ENCODE peak calls at places on chromosomes 16 and 17, in six cellular contexts. One of them, this sample, is unnamed.

GRCh38 chr17:19009970-19010369 is 5.4 kb upstream of the FAM83G start:
- DNase-seq in Panc1: no peak
- DNase-seq in GM12878: no peak
- DNase-seq in A549: no peak
- DNase-seq in GM23338: no peak
- DNase-seq in K562: no peak
- DNase-seq in this sample: no peak

GRCh38 chr17:37406635-37407455 is at the start of the genes ACACA and TADA2A:
- DNase-seq in K562: peak
- DNase-seq in GM12878: no peak
- DNase-seq in GM23338: peak
- DNase-seq in Panc1: no peak
- DNase-seq in A549: peak
- DNase-seq in this sample: peak

GRCh38 chr16:3101841-3102470 is 2.9 kb upstream of the ZSCAN10 start:
- DNase-seq in GM23338: peak
- DNase-seq in K562: no peak
- DNase-seq in A549: no peak
- DNase-seq in GM12878: no peak
- DNase-seq in Panc1: no peak
- DNase-seq in this sample: peak

GRCh38 chr17:17067277-17067676 is 25.0 kb downstream of the MPRIP start:
- DNase-seq in GM23338: no peak
- DNase-seq in Panc1: no peak
- DNase-seq in A549: no peak
- DNase-seq in K562: no peak
- DNase-seq in GM12878: no peak
- DNase-seq in this sample: no peak

GRCh38 chr17:40447148-40447644 is 3.9 kb downstream of the IGFBP4 start:
- DNase-seq in A549: no peak
- DNase-seq in GM12878: no peak
- DNase-seq in Panc1: no peak
- DNase-seq in K562: no peak
- DNase-seq in GM23338: no peak
- DNase-seq in this sample: no peak

GRCh38 chr17:64635647-64636305 is 26.3 kb downstream of the SMURF2 start:
- DNase-seq in GM12878: peak
- DNase-seq in Panc1: no peak
- DNase-seq in GM23338: no peak
- DNase-seq in A549: no peak
- DNase-seq in K562: no peak
- DNase-seq in this sample: no peak

GRCh38 chr16:35302859-35303258 is 1843.4 kb downstream of the TP53TG3F start:
- DNase-seq in GM12878: no peak
- DNase-seq in GM23338: no peak
- DNase-seq in Panc1: no peak
- DNase-seq in A549: no peak
- DNase-seq in K562: no peak
- DNase-seq in this sample: no peak

GRCh38 chr16:47035436-47035835 is 62.0 kb upstream of the DNAJA2 start:
- DNase-seq in A549: no peak
- DNase-seq in K562: no peak
- DNase-seq in GM23338: no peak
- DNase-seq in GM12878: no peak
- DNase-seq in Panc1: no peak
- DNase-seq in this sample: no peak

GRCh38 chr16:54473201-54473993 is 186.8 kb upstream of the IRX3 start:
- DNase-seq in GM23338: no peak
- DNase-seq in K562: no peak
- DNase-seq in Panc1: no peak
- DNase-seq in GM12878: no peak
- DNase-seq in A549: no peak
- DNase-seq in this sample: no peak

GRCh38 chr17:53462393-53462811 is 360.3 kb upstream of the KIF2B start:
- DNase-seq in A549: no peak
- DNase-seq in Panc1: no peak
- DNase-seq in GM23338: no peak
- DNase-seq in K562: no peak
- DNase-seq in GM12878: no peak
- DNase-seq in this sample: no peak

GRCh38 chr17:75487351-75488070 is 27.8 kb downstream of the CASKIN2 start:
- DNase-seq in Panc1: no peak
- DNase-seq in GM23338: no peak
- DNase-seq in K562: peak
- DNase-seq in A549: no peak
- DNase-seq in GM12878: no peak
- DNase-seq in this sample: peak

GRCh38 chr17:610285-610684 is 104.4 kb downstream of the VPS53 start:
- DNase-seq in GM12878: no peak
- DNase-seq in GM23338: no peak
- DNase-seq in K562: no peak
- DNase-seq in Panc1: no peak
- DNase-seq in A549: no peak
- DNase-seq in this sample: no peak

GRCh38 chr17:77441130-77441920 is 300.6 kb downstream of the SEC14L1 start:
- DNase-seq in Panc1: no peak
- DNase-seq in GM12878: peak
- DNase-seq in A549: no peak
- DNase-seq in K562: no peak
- DNase-seq in GM23338: no peak
- DNase-seq in this sample: peak

GRCh38 chr16:82232806-82233205 is 62.8 kb upstream of the MPHOSPH6 start:
- DNase-seq in GM23338: no peak
- DNase-seq in A549: no peak
- DNase-seq in K562: no peak
- DNase-seq in GM12878: no peak
- DNase-seq in Panc1: no peak
- DNase-seq in this sample: no peak

GRCh38 chr16:14013571-14014283 is 57.4 kb upstream of the MRTFB start:
- DNase-seq in GM23338: peak
- DNase-seq in A549: peak
- DNase-seq in K562: no peak
- DNase-seq in GM12878: no peak
- DNase-seq in Panc1: peak
- DNase-seq in this sample: no peak

GRCh38 chr16:4511441-4512082 is 27.0 kb downstream of the CDIP1 start:
- DNase-seq in Panc1: no peak
- DNase-seq in A549: peak
- DNase-seq in GM12878: no peak
- DNase-seq in K562: peak
- DNase-seq in GM23338: peak
- DNase-seq in this sample: peak

GRCh38 chr16:11788914-11789313 is 8.1 kb downstream of the ZC3H7A start:
- DNase-seq in GM23338: no peak
- DNase-seq in GM12878: no peak
- DNase-seq in Panc1: no peak
- DNase-seq in A549: no peak
- DNase-seq in K562: no peak
- DNase-seq in this sample: no peak

GRCh38 chr16:74019608-74020007 is 277.0 kb upstream of the PSMD7 start:
- DNase-seq in Panc1: no peak
- DNase-seq in GM23338: peak
- DNase-seq in K562: no peak
- DNase-seq in A549: no peak
- DNase-seq in GM12878: no peak
- DNase-seq in this sample: no peak

GRCh38 chr17:8726951-8727555 is 17.6 kb downstream of the CCDC42 start:
- DNase-seq in K562: no peak
- DNase-seq in GM23338: no peak
- DNase-seq in Panc1: no peak
- DNase-seq in A549: no peak
- DNase-seq in GM12878: no peak
- DNase-seq in this sample: peak

GRCh38 chr17:28576758-28577465 is at the start of gene ALDOC:
- DNase-seq in GM12878: peak
- DNase-seq in K562: peak
- DNase-seq in Panc1: peak
- DNase-seq in A549: peak
- DNase-seq in GM23338: peak
- DNase-seq in this sample: peak

GRCh38 chr16:89360760-89361435 is 129.5 kb downstream of the ANKRD11 start:
- DNase-seq in K562: no peak
- DNase-seq in A549: no peak
- DNase-seq in Panc1: no peak
- DNase-seq in GM23338: no peak
- DNase-seq in GM12878: peak
- DNase-seq in this sample: no peak

GRCh38 chr16:2953706-2954105 is 10.4 kb upstream of the KREMEN2 start:
- DNase-seq in K562: no peak
- DNase-seq in GM12878: no peak
- DNase-seq in GM23338: no peak
- DNase-seq in A549: no peak
- DNase-seq in Panc1: no peak
- DNase-seq in this sample: no peak

GRCh38 chr17:69943058-69943457 is 132.0 kb upstream of the KCNJ16 start:
- DNase-seq in GM12878: no peak
- DNase-seq in K562: no peak
- DNase-seq in A549: no peak
- DNase-seq in GM23338: no peak
- DNase-seq in Panc1: no peak
- DNase-seq in this sample: no peak

GRCh38 chr16:30605148-30605547 is 5.0 kb downstream of the ZNF689 start:
- DNase-seq in GM12878: no peak
- DNase-seq in K562: no peak
- DNase-seq in GM23338: no peak
- DNase-seq in A549: no peak
- DNase-seq in Panc1: no peak
- DNase-seq in this sample: peak

GRCh38 chr16:68079616-68080344 is 5.4 kb upstream of the NFATC3 start:
- DNase-seq in GM23338: no peak
- DNase-seq in Panc1: no peak
- DNase-seq in K562: peak
- DNase-seq in A549: no peak
- DNase-seq in GM12878: no peak
- DNase-seq in this sample: peak

DNA sequence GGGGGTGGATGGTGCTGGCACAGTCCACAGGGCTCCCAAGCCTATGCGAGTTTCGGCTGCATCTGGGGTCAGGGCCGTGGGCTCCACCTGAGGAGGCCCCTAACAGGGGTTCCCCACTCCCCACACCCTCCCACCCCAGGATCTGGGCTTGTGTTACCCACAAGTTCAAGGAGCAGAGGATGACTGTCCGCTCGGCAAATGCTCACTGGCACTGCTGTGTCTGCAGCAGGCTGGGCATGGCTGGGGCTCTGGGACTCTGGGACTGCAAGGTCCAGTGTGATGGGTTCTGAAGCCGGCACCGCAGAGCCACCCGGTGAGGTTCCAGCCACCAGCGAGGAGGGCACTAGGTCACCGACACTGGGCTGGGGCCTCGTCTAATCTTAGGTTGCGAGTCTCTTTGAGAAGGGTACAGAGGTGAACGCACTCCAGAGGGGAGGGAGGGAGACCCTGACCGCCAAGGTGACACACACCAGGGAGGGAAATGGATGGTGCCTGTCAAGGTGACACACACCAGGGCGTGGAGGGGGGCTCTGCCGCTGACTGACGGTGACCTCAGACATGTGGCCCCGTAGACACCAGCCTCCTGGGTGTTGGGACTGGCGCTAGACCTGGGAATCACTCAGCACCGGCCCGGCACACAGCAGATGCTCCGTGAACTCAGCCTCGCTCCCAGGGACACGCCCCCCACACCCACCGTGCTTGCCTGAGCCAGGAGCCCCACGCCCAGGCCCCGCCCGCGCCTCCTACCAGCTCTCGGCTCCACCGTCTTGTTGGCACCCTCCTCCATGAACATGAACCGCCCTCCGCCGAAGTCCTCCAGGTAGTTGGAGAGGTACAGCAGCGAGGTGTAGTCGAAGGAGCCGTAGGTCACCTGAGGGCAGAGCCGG is 20.5 kb upstream of the HEXD start:
- DNase-seq in GM23338: no peak
- DNase-seq in K562: no peak
- DNase-seq in A549: no peak
- DNase-seq in Panc1: no peak
- DNase-seq in GM12878: no peak
- DNase-seq in this sample: no peak
- TF ChIP-seq REST in GM23338: no peak
- TF ChIP-seq REST in K562: no peak
- TF ChIP-seq REST in A549: no peak
- TF ChIP-seq REST in Panc1: no peak
- TF ChIP-seq REST in GM12878: no peak
- TF ChIP-seq REST in this sample: no peak

GRCh38 chr17:2222301-2222700 is 81.3 kb downstream of the SMG6 start:
- DNase-seq in Panc1: no peak
- DNase-seq in K562: no peak
- DNase-seq in A549: no peak
- DNase-seq in GM23338: no peak
- DNase-seq in GM12878: no peak
- DNase-seq in this sample: no peak

GRCh38 chr17:2230877-2231276 is 72.7 kb downstream of the SMG6 start:
- DNase-seq in Panc1: no peak
- DNase-seq in K562: no peak
- DNase-seq in GM12878: no peak
- DNase-seq in GM23338: no peak
- DNase-seq in A549: no peak
- DNase-seq in this sample: no peak

GRCh38 chr17:2223617-2223927 is 80.0 kb downstream of the SMG6 start:
- DNase-seq in GM23338: no peak
- DNase-seq in K562: no peak
- DNase-seq in A549: no peak
- DNase-seq in Panc1: no peak
- DNase-seq in GM12878: no peak
- DNase-seq in this sample: no peak

GRCh38 chr17:2222901-2223616 is 80.5 kb downstream of the SMG6 start:
- DNase-seq in A549: no peak
- DNase-seq in GM23338: no peak
- DNase-seq in K562: no peak
- DNase-seq in GM12878: peak
- DNase-seq in Panc1: no peak
- DNase-seq in this sample: no peak

GRCh38 chr17:2227025-2227699 is 76.4 kb downstream of the SMG6 start:
- DNase-seq in GM12878: no peak
- DNase-seq in GM23338: no peak
- DNase-seq in A549: no peak
- DNase-seq in K562: no peak
- DNase-seq in Panc1: no peak
- DNase-seq in this sample: no peak
- TF ChIP-seq REST in GM12878: no peak
- TF ChIP-seq REST in GM23338: no peak
- TF ChIP-seq REST in A549: no peak
- TF ChIP-seq REST in K562: no peak
- TF ChIP-seq REST in Panc1: no peak
- TF ChIP-seq REST in this sample: no peak

DNA sequence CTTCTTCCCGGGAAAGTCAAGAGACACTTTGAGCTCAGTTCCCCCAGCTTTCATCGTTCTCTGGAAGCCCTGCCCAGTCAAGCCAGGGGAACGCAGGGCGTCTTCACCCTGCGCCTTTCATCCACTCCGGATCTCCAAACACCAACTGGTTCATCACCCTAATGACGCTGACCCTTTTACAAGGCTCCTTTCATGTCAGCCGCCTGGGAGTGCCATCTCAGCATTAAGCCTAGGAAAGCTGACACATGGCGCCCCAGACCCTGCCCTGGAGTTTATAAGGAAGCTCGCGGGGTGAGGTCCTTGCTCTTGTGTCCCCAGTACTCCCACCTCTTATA is 594 bp upstream of the DNAJC7 start:
- DNase-seq in A549: no peak
- DNase-seq in Panc1: no peak
- DNase-seq in GM23338: peak
- DNase-seq in K562: no peak
- DNase-seq in GM12878: no peak
- DNase-seq in this sample: no peak
- TF ChIP-seq REST in A549: no peak
- TF ChIP-seq REST in Panc1: no peak
- TF ChIP-seq REST in GM23338: no peak
- TF ChIP-seq REST in K562: no peak
- TF ChIP-seq REST in GM12878: no peak
- TF ChIP-seq REST in this sample: no peak

GRCh38 chr17:4554441-4554996 is 665 bp downstream of the MYBBP1A start:
- DNase-seq in K562: peak
- DNase-seq in GM23338: no peak
- DNase-seq in Panc1: no peak
- DNase-seq in A549: no peak
- DNase-seq in GM12878: no peak
- DNase-seq in this sample: no peak
- TF ChIP-seq REST in K562: no peak
- TF ChIP-seq REST in GM23338: no peak
- TF ChIP-seq REST in Panc1: no peak
- TF ChIP-seq REST in A549: no peak
- TF ChIP-seq REST in GM12878: no peak
- TF ChIP-seq REST in this sample: no peak